ENCODE peak calls at places on chromosomes 11 and 22, in four cellular contexts. H, O, W and J are unnamed samples.

GRCh38 chr22:20378110-20378509 is 15.8 kb upstream of the ZNF74 start:
- DNase-seq in H (no peak), O (no peak), W (no peak), J (no peak)

GRCh38 chr11:11898648-11899047 is 56.9 kb downstream of the USP47 start:
- DNase-seq in H (no peak), O (no peak), W (no peak), J (no peak)

GRCh38 chr11:6333112-6333511 is 12.8 kb upstream of the CAVIN3 start:
- DNase-seq in H (peak), O (no peak), W (no peak), J (no peak)

GRCh38 chr11:69865707-69866106 is 46.5 kb upstream of the FGF3 start:
- DNase-seq in H (no peak), O (no peak), W (no peak), J (no peak)

GRCh38 chr11:6926208-6927029 is at the start of gene ZNF215:
- DNase-seq in H (peak), O (peak), W (no peak), J (peak)

GRCh38 chr11:1476946-1477736 is 9.4 kb downstream of the MOB2 start:
- DNase-seq in H (no peak), O (no peak), W (no peak), J (no peak)

GRCh38 chr11:47768090-47768620 is 1.0 kb upstream of the FNBP4 start:
- DNase-seq in H (peak), O (peak), W (peak), J (peak)

GRCh38 chr11:75576445-75577049 is 14.5 kb downstream of the SERPINH1 start:
- DNase-seq in H (peak), O (no peak), W (peak), J (peak)

GRCh38 chr11:117094776-117095175 is 3.5 kb downstream of the SIK3 start:
- DNase-seq in H (peak), O (no peak), W (no peak), J (peak)

GRCh38 chr11:121967131-121967689 is 148.8 kb downstream of the BLID start:
- DNase-seq in H (no peak), O (no peak), W (no peak), J (no peak)

GRCh38 chr11:4643682-4644081 is at the start of gene OR51E1:
- DNase-seq in H (no peak), O (no peak), W (no peak), J (no peak)

GRCh38 chr11:62560566-62561103 is 13.1 kb downstream of the EEF1G start:
- DNase-seq in H (peak), O (peak), W (peak), J (peak)

GRCh38 chr22:19178065-19178658 is 374 bp downstream of the SLC25A1 start:
- DNase-seq in H (peak), O (no peak), W (peak), J (peak)

GRCh38 chr11:113721462-113722066 is 15.5 kb upstream of the TMPRSS5 start:
- DNase-seq in H (peak), O (no peak), W (no peak), J (peak)

GRCh38 chr11:67345949-67346819 is 7.2 kb downstream of the POLD4 start:
- DNase-seq in H (peak), O (no peak), W (peak), J (peak)

GRCh38 chr11:19714387-19715363 is 2.0 kb downstream of the NAV2 start:
- DNase-seq in H (peak), O (no peak), W (no peak), J (peak)

GRCh38 chr11:113991170-113991569 is 16.3 kb downstream of the HTR3A start:
- DNase-seq in H (peak), O (no peak), W (peak), J (peak)

GRCh38 chr11:121437018-121437685 is 15.0 kb upstream of the SORL1 start:
- DNase-seq in H (peak), O (no peak), W (no peak), J (peak)

GRCh38 chr11:47060807-47061206 is 115.9 kb downstream of the ARFGAP2 start:
- DNase-seq in H (peak), O (no peak), W (no peak), J (peak)

GRCh38 chr11:17224727-17225126 is 16.9 kb upstream of the PIK3C2A start:
- DNase-seq in H (no peak), O (no peak), W (no peak), J (no peak)

GRCh38 chr22:19235874-19236273 is 55.6 kb downstream of the CLTCL1 start:
- DNase-seq in H (no peak), O (no peak), W (no peak), J (no peak)

GRCh38 chr11:9574806-9575530 is 1.5 kb downstream of the WEE1 start:
- DNase-seq in H (peak), O (no peak), W (peak), J (peak)

GRCh38 chr11:107576497-107577086 is 11.1 kb upstream of the ALKBH8 start:
- DNase-seq in H (peak), O (peak), W (peak), J (peak)

GRCh38 chr11:78935408-78936101 is 360.9 kb upstream of the NARS2 start:
- DNase-seq in H (no peak), O (no peak), W (no peak), J (peak)

GRCh38 chr11:25537393-25537792 is 794.5 kb upstream of the ANO3 start:
- DNase-seq in H (no peak), O (no peak), W (no peak), J (no peak)

GRCh38 chr22:49658902-49659280 is 168.8 kb downstream of the BRD1 start:
- DNase-seq in H (no peak), O (no peak), W (no peak), J (no peak)

GRCh38 chr11:68843052-68843561 is 1.4 kb upstream of the CPT1A start:
- DNase-seq in H (peak), O (peak), W (no peak), J (peak)

GRCh38 chr11:45090607-45091006 is 55.8 kb upstream of the PRDM11 start:
- DNase-seq in H (no peak), O (no peak), W (no peak), J (no peak)

GRCh38 chr11:10307411-10308207 is 2.7 kb downstream of the ADM start:
- DNase-seq in H (peak), O (peak), W (peak), J (peak)

GRCh38 chr22:29473001-29473400 is 7.0 kb upstream of the NEFH start:
- DNase-seq in H (no peak), O (no peak), W (no peak), J (no peak)